ENCODE peak calls at places on chromosomes 16 and 17, in eight cellular contexts. L is stimulated activated CD8-positive, alpha-beta memory T cell treated with anti-CD3 and anti-CD28 coated beads, Interleukin-2, amount 100 ng/mL, for 1 hour; I is NCI-H1105; H is M059J; K is activated CD4-positive, alpha-beta T cell treated with anti-CD3 and anti-CD28 coated beads for 48 hours; P is fibroblast of the conjunctiva; E is A549; O is non-pigmented ciliary epithelial cell. W is an unnamed sample.

GRCh38 chr17:10119203-10120112 is 78.9 kb downstream of the GAS7 start:
- DNase-seq in O (no peak), E (no peak), L (no peak), K (no peak), I (no peak), P (no peak), H (peak), W (no peak)

GRCh38 chr16:9843424-9844013 is 338.7 kb downstream of the GRIN2A start:
- DNase-seq in E (no peak), K (no peak), P (no peak), H (peak), O (no peak), L (no peak), I (no peak), W (no peak)

GRCh38 chr16:84380405-84380804 is 12.1 kb downstream of the ATP2C2 start:
- DNase-seq in O (no peak), L (no peak), E (no peak), I (no peak), K (no peak), H (no peak), P (no peak), W (no peak)

GRCh38 chr16:11636172-11636721 is 32.0 kb upstream of the SNN start:
- DNase-seq in L (no peak), E (no peak), K (no peak), P (no peak), O (no peak), H (no peak), I (no peak), W (no peak)

GRCh38 chr16:5027575-5028235 is 6.0 kb downstream of the NAGPA start:
- DNase-seq in K (no peak), L (no peak), O (no peak), H (no peak), I (no peak), P (no peak), E (no peak), W (no peak)

GRCh38 chr17:20095366-20096080 is 86.4 kb downstream of the SPECC1 start:
- DNase-seq in O (no peak), K (no peak), E (peak), L (no peak), I (no peak), P (no peak), H (peak), W (no peak)

GRCh38 chr16:86761117-86761971 is 183.0 kb downstream of the FOXL1 start:
- DNase-seq in I (peak), E (peak), H (peak), P (peak), L (peak), K (peak), O (no peak), W (peak)

GRCh38 chr17:7719661-7720060 is 2.1 kb downstream of the DNAH2 start:
- DNase-seq in O (no peak), E (no peak), L (no peak), P (no peak), K (no peak), H (no peak), I (no peak), W (no peak)

GRCh38 chr17:79083191-79083971 is 8.8 kb downstream of the ENGASE start:
- DNase-seq in I (no peak), L (no peak), H (no peak), P (no peak), K (no peak), O (no peak), E (no peak), W (no peak)